ENCODE peak calls at places on chromosomes 3 and 15, in ten cellular contexts. C, V, Y, A, M, G, F, W, U and N are unnamed samples.
A peak's percentile ranks its signal among the peaks of the same experiment; 100 is the strongest.

GRCh38 chr3:57856675-57857074 is 100.6 kb downstream of the SLMAP start:
- DNase-seq in V (no peak), F (no peak), U (no peak), Y (no peak), W (peak; percentile 21), M (no peak), A (no peak), C (no peak), G (no peak), N (no peak)

GRCh38 chr3:45776611-45777010 is 19.7 kb downstream of the SLC6A20 start:
- DNase-seq in A (no peak), C (no peak), U (no peak), F (no peak), W (no peak), V (peak; percentile 35), M (no peak), G (peak; percentile 36), Y (peak; percentile 73), N (no peak)

GRCh38 chr3:147210676-147211075 is 195.7 kb downstream of the ZIC4 start:
- DNase-seq in C (no peak), A (no peak), Y (no peak), W (no peak), G (no peak), U (no peak), V (no peak), F (no peak), M (no peak), N (no peak)

GRCh38 chr3:3800076-3800448 is 831 bp downstream of the LRRN1 start:
- DNase-seq in V (no peak), U (no peak), Y (peak; percentile 0), C (no peak), A (no peak), G (no peak), F (no peak), W (no peak), M (no peak), N (no peak)

GRCh38 chr15:59662260-59662659 is 4.9 kb upstream of the GTF2A2 start:
- DNase-seq in C (no peak), G (no peak), W (no peak), U (no peak), Y (no peak), M (no peak), V (no peak), F (no peak), A (no peak), N (no peak)

GRCh38 chr3:141065258-141065657 is 14.1 kb downstream of the SPSB4 start:
- DNase-seq in A (no peak), G (no peak), C (no peak), V (no peak), F (no peak), M (no peak), W (no peak), Y (no peak), U (no peak), N (no peak)

GRCh38 chr3:164537485-164537884 is 540.8 kb downstream of the SI start:
- DNase-seq in Y (no peak), V (no peak), A (no peak), M (no peak), C (no peak), G (peak; percentile 44), U (no peak), W (no peak), F (no peak), N (no peak)

GRCh38 chr3:16245613-16246012 is 19.1 kb downstream of the DPH3 start:
- DNase-seq in V (no peak), F (no peak), A (no peak), M (no peak), Y (no peak), G (no peak), U (no peak), W (no peak), C (no peak), N (no peak)

GRCh38 chr3:101719604-101720185 is 4.7 kb upstream of the CEP97 start:
- DNase-seq in Y (no peak), A (no peak), M (no peak), F (no peak), V (no peak), C (no peak), W (no peak), G (no peak), U (peak; percentile 41), N (no peak)

GRCh38 chr3:47824541-47825473 is 21.9 kb downstream of the DHX30 start:
- DNase-seq in F (peak; percentile 81), U (peak; percentile 90), G (peak; percentile 57), V (peak; percentile 88), Y (peak; percentile 75), W (peak; percentile 87), M (peak; percentile 75), C (peak; percentile 72), A (peak; percentile 82), N (peak; percentile 78)

GRCh38 chr15:56767315-56767714 is 34.0 kb upstream of the ZNF280D start:
- DNase-seq in V (no peak), U (no peak), C (no peak), A (peak; percentile 8), Y (no peak), F (no peak), W (peak; percentile 43), M (no peak), G (no peak), N (no peak)

GRCh38 chr3:114880078-114880477 is 267.0 kb downstream of the ZBTB20 start:
- DNase-seq in Y (peak; percentile 97), A (no peak), M (no peak), F (no peak), C (no peak), U (no peak), V (peak; percentile 88), G (peak; percentile 38), W (no peak), N (no peak)

GRCh38 chr3:26460975-26461374 is 161.6 kb upstream of the LRRC3B start:
- DNase-seq in A (no peak), F (no peak), W (no peak), V (no peak), C (no peak), U (no peak), M (no peak), Y (no peak), G (no peak), N (no peak)

GRCh38 chr3:72149645-72150044 is 364.7 kb upstream of the PROK2 start:
- DNase-seq in U (no peak), C (no peak), F (no peak), A (no peak), Y (no peak), W (no peak), V (no peak), G (no peak), M (no peak), N (no peak)

GRCh38 chr3:47792699-47793098 is 10.2 kb upstream of the DHX30 start:
- DNase-seq in C (no peak), W (no peak), Y (no peak), A (no peak), V (no peak), M (no peak), F (no peak), G (no peak), U (no peak), N (no peak)

GRCh38 chr15:98809273-98809672 is 160.9 kb downstream of the IGF1R start:
- DNase-seq in V (no peak), F (no peak), M (no peak), W (no peak), C (no peak), A (no peak), U (no peak), G (no peak), Y (no peak), N (no peak)

GRCh38 chr3:12695916-12696315 is 32.0 kb upstream of the RAF1 start:
- DNase-seq in A (no peak), U (no peak), Y (no peak), G (no peak), F (no peak), M (no peak), W (no peak), C (no peak), V (no peak), N (no peak)

GRCh38 chr3:123039178-123039577 is 11.6 kb upstream of the SEMA5B start:
- DNase-seq in U (no peak), Y (no peak), W (no peak), F (no peak), A (no peak), V (no peak), G (no peak), C (no peak), M (no peak), N (no peak)

GRCh38 chr3:175606650-175607318 is 747.6 kb downstream of the NAALADL2 start:
- DNase-seq in U (no peak), C (no peak), G (peak; percentile 29), V (peak; percentile 3), Y (peak; percentile 22), M (no peak), W (no peak), A (no peak), F (no peak), N (no peak)

GRCh38 chr3:134481166-134481565 is 4.6 kb downstream of the ANAPC13 start:
- DNase-seq in W (no peak), U (peak; percentile 14), V (no peak), F (no peak), Y (no peak), M (no peak), C (no peak), A (no peak), G (no peak), N (no peak)

GRCh38 chr3:188807002-188807401 is 364.8 kb upstream of the TPRG1 start:
- DNase-seq in M (no peak), A (no peak), C (no peak), U (peak; percentile 18), W (peak; percentile 39), Y (peak; percentile 2), F (no peak), V (no peak), G (no peak), N (no peak)

GRCh38 chr3:52544937-52545336 is 8.5 kb downstream of the UQCC5 start:
- DNase-seq in V (no peak), W (no peak), F (no peak), Y (no peak), A (no peak), M (no peak), U (no peak), C (no peak), G (no peak), N (no peak)

GRCh38 chr15:81157195-81157938 is 23.3 kb downstream of the CFAP161 start:
- DNase-seq in V (no peak), G (no peak), W (no peak), Y (no peak), M (no peak), F (no peak), U (no peak), C (no peak), A (no peak), N (no peak)

GRCh38 chr3:134646086-134646485 is 4.7 kb downstream of the KY start:
- DNase-seq in Y (no peak), C (no peak), W (no peak), M (no peak), F (no peak), V (no peak), A (no peak), G (no peak), U (no peak), N (no peak)

GRCh38 chr15:42553549-42553948 is 4.9 kb downstream of the HAUS2 start:
- DNase-seq in W (no peak), A (no peak), U (no peak), Y (no peak), M (no peak), G (no peak), C (no peak), F (no peak), V (no peak), N (no peak)

GRCh38 chr3:197028711-197029510 is 706 bp downstream of the MELTF start:
- DNase-seq in V (no peak), C (no peak), U (peak; percentile 17), M (no peak), Y (no peak), W (no peak), A (no peak), F (no peak), G (peak; percentile 24), N (no peak)

GRCh38 chr3:5192568-5193319 is 5.2 kb downstream of the EDEM1 start:
- DNase-seq in G (no peak), W (peak; percentile 41), C (no peak), U (peak; percentile 79), V (no peak), M (no peak), A (no peak), Y (no peak), F (peak; percentile 44), N (no peak)

GRCh38 chr15:81303241-81304225 is 20.4 kb downstream of the STARD5 start:
- DNase-seq in A (no peak), G (no peak), C (no peak), F (no peak), U (no peak), M (no peak), W (peak; percentile 83), V (no peak), Y (no peak), N (peak; percentile 62)